ENCODE peak calls at places on chromosomes 7 and 10, in eight cellular contexts. F is hippocampal formation; J is mesendoderm; X is activated naive CD8-positive, alpha-beta T cell treated with anti-CD3 and anti-CD28 coated beads, Interleukin-2, amount 50 U/mL, for 24 hours; D is NCI-H1105; O is occipital lobe; S is GM18507; C is heart right ventricle. B is an unnamed sample.

GRCh38 chr7:132141109-132141508 is 435.2 kb downstream of the PLXNA4 start:
- DNase-seq in F (peak), J (no peak), X (no peak), D (no peak), O (peak), S (no peak), C (no peak), B (no peak)

GRCh38 chr7:127250312-127251047 is 2.3 kb downstream of the GRM8 start:
- DNase-seq in F (peak), J (no peak), X (no peak), D (no peak), O (no peak), S (no peak), C (no peak), B (no peak)

GRCh38 chr10:3220853-3221252 is 48.3 kb upstream of the PITRM1 start:
- DNase-seq in F (no peak), J (no peak), X (no peak), D (no peak), O (no peak), S (no peak), C (no peak), B (no peak)

GRCh38 chr7:69768986-69769595 is 170.8 kb downstream of the AUTS2 start:
- DNase-seq in F (no peak), J (no peak), X (no peak), D (no peak), O (no peak), S (no peak), C (peak), B (no peak)

GRCh38 chr10:132626019-132626760 is 88.6 kb downstream of the INPP5A start:
- DNase-seq in F (no peak), J (no peak), X (no peak), D (no peak), O (no peak), S (no peak), C (no peak), B (no peak)

GRCh38 chr10:112052176-112052575 is 131.4 kb downstream of the GPAM start:
- DNase-seq in F (no peak), J (peak), X (no peak), D (no peak), O (no peak), S (no peak), C (no peak), B (no peak)

GRCh38 chr10:3452234-3452633 is 279.7 kb upstream of the PITRM1 start:
- DNase-seq in F (no peak), J (peak), X (no peak), D (no peak), O (no peak), S (no peak), C (peak), B (no peak)

GRCh38 chr7:17963281-17963680 is 23.0 kb upstream of the SNX13 start:
- DNase-seq in F (no peak), J (no peak), X (no peak), D (no peak), O (no peak), S (no peak), C (no peak), B (no peak)

GRCh38 chr10:102420443-102420809 is 210 bp upstream of the FBXL15 start:
- DNase-seq in F (no peak), J (peak), X (peak), D (peak), O (no peak), S (peak), C (no peak), B (no peak)

GRCh38 chr10:128664729-128665128 is 538.5 kb upstream of the MKI67 start:
- DNase-seq in F (no peak), J (no peak), X (no peak), D (no peak), O (no peak), S (no peak), C (no peak), B (no peak)

GRCh38 chr7:158362912-158363905 is 224.4 kb downstream of the PTPRN2 start:
- DNase-seq in F (no peak), J (peak), X (no peak), D (no peak), O (no peak), S (no peak), C (no peak), B (no peak)

GRCh38 chr10:71638577-71639411 is 80.8 kb downstream of the C10orf105 start:
- DNase-seq in F (no peak), J (peak), X (no peak), D (no peak), O (no peak), S (peak), C (no peak), B (no peak)

GRCh38 chr7:11570205-11570604 is 261.8 kb downstream of the THSD7A start:
- DNase-seq in F (no peak), J (no peak), X (no peak), D (no peak), O (no peak), S (no peak), C (no peak), B (no peak)

B was measured in stimulated activated naive B cell treated with anti-CD40 and anti-IgM and Interleukin-4, amounts not matched to agents 10 μg/mL and 1 μg/mL and 100 μg/mL, for 72 hours.